ENCODE peak calls at places on chromosomes 4 and X, in eight cellular contexts. U, D, L, Z, Q, P, E and G are unnamed samples.

GRCh38 chr4:176548571-176548970 is 228.8 kb downstream of the SPCS3 start:
- DNase-seq in U (no peak), D (no peak), L (no peak), Z (no peak), Q (no peak), P (peak), E (no peak), G (no peak)

GRCh38 chr4:1008840-1009646 is 2.4 kb upstream of the FGFRL1 start:
- DNase-seq in U (no peak), D (no peak), L (no peak), Z (peak), Q (no peak), P (no peak), E (no peak), G (no peak)

GRCh38 chr4:34953145-34953799 is 1291.0 kb downstream of the ARAP2 start:
- DNase-seq in U (peak), D (no peak), L (no peak), Z (no peak), Q (no peak), P (no peak), E (no peak), G (no peak)

GRCh38 chr4:101597204-101597603 is 193.3 kb upstream of the BANK1 start:
- DNase-seq in U (no peak), D (no peak), L (no peak), Z (no peak), Q (peak), P (no peak), E (no peak), G (peak)

GRCh38 chrX:7965436-7965835 is 38.2 kb upstream of the PNPLA4 start:
- DNase-seq in U (no peak), D (no peak), L (no peak), Z (no peak), Q (no peak), P (no peak), E (no peak), G (no peak)

GRCh38 chr4:48031802-48032525 is 15.4 kb downstream of the NIPAL1 start:
- DNase-seq in U (no peak), D (no peak), L (peak), Z (no peak), Q (no peak), P (peak), E (no peak), G (no peak)

GRCh38 chr4:60396680-60397079 is 803.4 kb upstream of the ADGRL3 start:
- DNase-seq in U (no peak), D (no peak), L (no peak), Z (no peak), Q (no peak), P (no peak), E (no peak), G (no peak)

GRCh38 chr4:175514174-175514573 is 297.9 kb downstream of the GPM6A start:
- DNase-seq in U (no peak), D (no peak), L (no peak), Z (no peak), Q (no peak), P (no peak), E (no peak), G (no peak)

GRCh38 chr4:113057891-113058290 is 8.4 kb downstream of the ANK2 start:
- DNase-seq in U (no peak), D (no peak), L (no peak), Z (no peak), Q (no peak), P (peak), E (no peak), G (no peak)

GRCh38 chr4:2281575-2282343 is 19.9 kb upstream of the MXD4 start:
- DNase-seq in U (no peak), D (no peak), L (no peak), Z (peak), Q (peak), P (no peak), E (no peak), G (peak)
- TF ChIP-seq CTCF in U (no peak), D (no peak), L (peak), Z (no peak), Q (peak), P (no peak), E (no peak), G (no peak)

DNA sequence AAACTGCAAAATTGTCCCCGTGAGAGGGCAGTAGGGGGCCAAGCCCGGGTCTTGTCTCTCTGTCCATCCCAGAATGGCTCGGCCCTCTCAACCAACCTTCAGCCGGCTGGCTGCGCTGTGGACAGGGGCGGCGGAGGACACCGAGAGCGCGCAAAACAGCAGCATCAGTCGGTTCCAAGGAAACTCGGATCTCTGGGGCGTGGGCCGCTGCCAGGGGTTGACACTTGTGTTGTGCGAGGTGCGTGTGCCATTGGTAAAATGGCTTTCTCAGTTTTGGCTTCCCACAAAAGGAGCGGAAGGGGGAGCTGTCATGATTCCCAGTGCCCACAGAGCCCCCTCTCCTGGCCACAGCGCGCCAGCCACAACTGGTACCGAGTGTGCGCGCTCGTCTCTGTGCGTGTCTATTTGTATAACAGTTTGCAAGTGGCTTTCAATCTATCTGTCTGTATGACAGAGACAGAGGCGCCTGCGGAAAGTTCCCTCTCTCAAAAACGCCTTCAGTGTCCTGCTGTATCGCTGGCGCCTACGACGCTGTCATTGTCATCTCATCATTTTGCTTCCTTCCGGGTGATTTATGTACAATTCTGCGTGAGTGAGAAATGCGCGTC is 1.9 kb downstream of the DKK2 start:
- DNase-seq in U (peak), D (peak), L (peak), Z (peak), Q (no peak), P (peak), E (peak), G (no peak)
- TF ChIP-seq CTCF in U (peak), D (peak), L (peak), Z (no peak), Q (no peak), P (peak), E (peak), G (no peak)

GRCh38 chr4:82287720-82288119 is 86.1 kb downstream of the HNRNPD start:
- DNase-seq in U (no peak), D (no peak), L (no peak), Z (no peak), Q (no peak), P (no peak), E (no peak), G (no peak)

GRCh38 chr4:82284858-82285805 is 88.7 kb downstream of the HNRNPD start:
- DNase-seq in U (peak), D (peak), L (peak), Z (peak), Q (peak), P (peak), E (peak), G (peak)

GRCh38 chr4:82282875-82283274 is 90.9 kb downstream of the HNRNPD start:
- DNase-seq in U (no peak), D (no peak), L (no peak), Z (no peak), Q (no peak), P (no peak), E (no peak), G (no peak)

DNA sequence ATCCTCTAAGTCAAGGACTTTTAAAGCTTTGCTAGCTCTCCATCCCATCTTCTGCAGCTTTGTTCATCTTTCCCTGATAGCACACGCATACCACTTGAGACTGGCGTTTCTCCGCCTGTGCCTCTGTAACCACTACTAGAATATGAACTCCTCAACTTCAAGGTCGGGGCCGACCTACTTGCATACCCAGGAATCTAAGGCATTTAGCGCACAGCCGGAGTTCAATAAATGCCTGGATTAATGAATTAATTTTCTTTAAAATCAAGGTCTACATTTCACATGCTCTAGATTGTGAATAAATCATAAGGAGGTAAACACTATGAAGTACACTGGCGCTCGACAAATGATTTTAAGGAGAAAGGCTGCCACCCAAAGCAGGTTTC is 89.3 kb downstream of the HNRNPD start:
- DNase-seq in U (no peak), D (peak), L (peak), Z (no peak), Q (no peak), P (no peak), E (no peak), G (no peak)
- TF ChIP-seq CTCF in U (no peak), D (no peak), L (no peak), Z (no peak), Q (no peak), P (no peak), E (no peak), G (no peak)

DNA sequence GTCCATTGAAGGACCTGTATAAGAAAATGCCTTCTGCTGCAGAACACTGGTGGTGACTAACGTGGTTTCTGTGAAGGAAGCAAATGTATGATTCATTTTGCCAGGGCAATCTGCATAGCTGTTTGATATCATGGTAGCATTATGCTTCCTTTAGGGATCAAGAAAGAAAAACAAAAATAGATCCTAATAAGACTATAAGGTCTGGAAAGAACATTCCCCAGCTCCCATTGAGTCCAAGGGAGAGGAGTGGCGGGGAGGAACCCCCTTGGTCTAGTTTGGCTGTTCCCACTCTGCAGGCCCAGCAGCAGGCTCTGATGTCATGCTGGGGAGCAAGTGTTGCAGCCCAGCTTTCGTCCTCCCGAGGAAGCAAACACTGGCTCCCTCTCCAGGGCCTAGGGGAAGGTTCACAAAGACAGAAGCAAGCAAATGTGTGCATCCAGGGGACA is 154.5 kb upstream of the GALNT7 start:
- DNase-seq in U (peak), D (peak), L (peak), Z (no peak), Q (no peak), P (peak), E (peak), G (no peak)
- TF ChIP-seq CTCF in U (peak), D (peak), L (peak), Z (no peak), Q (no peak), P (peak), E (no peak), G (no peak)

DNA sequence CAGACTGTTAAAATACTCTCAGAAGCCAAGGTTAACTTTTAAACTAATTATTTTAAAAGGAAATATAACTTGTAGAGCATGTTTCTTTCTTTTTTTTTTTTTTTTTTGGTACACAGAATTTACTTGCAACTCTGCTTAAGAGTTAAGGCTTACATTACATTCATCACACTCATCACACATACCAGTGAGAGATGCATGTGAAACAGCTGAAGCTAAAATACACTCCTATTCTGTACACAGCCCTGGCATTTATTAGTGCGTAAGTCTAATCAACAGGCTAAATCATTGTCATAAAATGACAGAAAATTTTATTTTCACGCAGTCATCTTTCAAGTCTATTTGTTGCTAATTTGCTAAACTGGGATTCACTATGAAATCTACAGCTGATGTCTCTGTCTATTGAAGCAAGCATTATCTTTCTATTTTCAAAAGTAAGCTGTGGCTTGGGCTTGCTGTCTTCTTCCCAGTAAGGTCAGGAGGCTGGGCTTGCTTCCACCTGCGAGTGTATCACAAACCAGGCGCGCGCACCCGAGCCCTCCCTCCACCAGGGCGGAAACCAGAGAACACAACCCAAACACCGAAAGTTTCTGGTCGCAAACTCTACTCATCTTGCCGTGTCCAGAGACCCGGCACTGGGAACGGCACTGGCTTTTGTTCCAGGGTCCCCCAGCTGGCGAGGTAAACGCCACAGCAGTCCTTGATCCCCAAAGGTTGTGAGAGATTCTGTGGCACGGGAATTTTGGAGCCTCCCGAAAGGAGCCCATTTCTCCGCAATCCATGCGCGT is 3.9 kb downstream of the MAML3 start:
- DNase-seq in U (peak), D (peak), L (peak), Z (peak), Q (peak), P (peak), E (peak), G (peak)
- TF ChIP-seq CTCF in U (no peak), D (peak), L (no peak), Z (no peak), Q (no peak), P (peak), E (no peak), G (no peak)

DNA sequence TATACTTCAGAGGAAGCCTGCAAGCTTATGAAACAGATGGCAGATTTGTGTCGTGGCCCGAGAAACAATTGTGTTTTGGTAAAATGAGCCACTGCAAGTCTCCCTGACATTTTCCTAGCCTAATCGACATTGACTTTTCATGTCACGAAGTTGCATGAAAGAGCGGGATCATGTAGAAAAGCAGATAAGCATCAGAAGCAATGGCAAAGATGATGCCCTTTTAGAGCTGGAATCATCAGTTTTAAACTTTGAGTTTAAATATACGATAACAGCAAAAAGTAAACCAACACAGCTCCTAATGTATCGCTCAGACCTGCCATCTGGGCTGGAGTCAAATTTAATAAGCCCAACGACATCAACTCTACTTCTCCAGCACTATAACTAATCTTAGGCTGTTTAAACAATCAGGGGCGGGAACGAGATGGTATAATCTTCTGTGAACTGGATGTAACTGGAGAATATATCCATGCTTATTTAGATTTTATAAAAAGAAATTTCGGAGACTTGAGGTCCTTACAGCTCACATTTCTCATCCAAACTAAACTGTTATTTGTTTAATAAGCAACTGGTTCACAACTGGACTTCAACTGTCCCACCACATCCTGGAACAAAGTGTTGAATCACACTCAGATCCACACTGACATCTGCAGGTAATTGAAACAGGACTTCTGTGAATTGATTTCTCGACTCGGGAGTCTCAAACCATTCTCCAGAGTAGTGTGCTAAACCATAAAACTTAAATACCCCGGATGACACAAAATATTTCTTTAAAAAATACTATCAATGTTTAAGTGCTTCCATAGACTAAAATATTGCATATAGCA is 95.1 kb upstream of the PLAC1 start:
- DNase-seq in U (no peak), D (no peak), L (no peak), Z (no peak), Q (no peak), P (peak), E (no peak), G (no peak)
- TF ChIP-seq CTCF in U (no peak), D (no peak), L (peak), Z (no peak), Q (no peak), P (peak), E (no peak), G (no peak)

GRCh38 chr4:41819621-41820020 is 71.1 kb upstream of the PHOX2B start:
- DNase-seq in U (no peak), D (no peak), L (no peak), Z (no peak), Q (no peak), P (no peak), E (no peak), G (no peak)

GRCh38 chr4:41815478-41815877 is 67.0 kb upstream of the PHOX2B start:
- DNase-seq in U (no peak), D (no peak), L (no peak), Z (no peak), Q (no peak), P (no peak), E (no peak), G (no peak)

GRCh38 chr4:41820473-41820872 is 71.9 kb upstream of the PHOX2B start:
- DNase-seq in U (no peak), D (no peak), L (no peak), Z (no peak), Q (peak), P (no peak), E (no peak), G (no peak)

DNA sequence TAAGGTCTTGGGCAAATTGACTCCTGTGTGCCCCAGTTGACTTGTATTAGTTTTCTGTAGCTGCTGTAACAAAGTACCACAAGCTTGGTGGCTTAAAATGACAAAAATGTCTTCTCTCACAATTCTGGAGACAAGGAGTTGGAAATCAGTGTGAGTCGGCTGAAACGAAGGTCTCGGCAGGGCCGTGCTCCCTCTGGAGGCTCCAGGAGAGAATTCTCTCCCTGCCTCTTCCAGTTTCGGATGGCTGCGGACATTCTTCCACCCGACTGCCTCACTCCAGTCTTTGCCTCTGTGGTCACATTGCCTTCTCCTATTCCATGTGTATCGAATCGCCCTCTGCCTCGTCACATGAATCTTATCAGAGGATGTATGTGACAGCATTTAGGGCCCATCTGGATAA is 66.0 kb upstream of the PHOX2B start:
- DNase-seq in U (peak), D (peak), L (peak), Z (no peak), Q (no peak), P (peak), E (no peak), G (no peak)
- TF ChIP-seq CTCF in U (peak), D (peak), L (peak), Z (no peak), Q (no peak), P (peak), E (no peak), G (no peak)

GRCh38 chrX:128992107-128992971 is 531.0 kb downstream of the SMARCA1 start:
- DNase-seq in U (no peak), D (no peak), L (no peak), Z (no peak), Q (peak), P (no peak), E (no peak), G (no peak)
- TF ChIP-seq CTCF in U (peak), D (no peak), L (no peak), Z (no peak), Q (no peak), P (no peak), E (no peak), G (no peak)

GRCh38 chr4:56112377-56112776 is 163.6 kb downstream of the CEP135 start:
- DNase-seq in U (peak), D (no peak), L (no peak), Z (no peak), Q (no peak), P (no peak), E (no peak), G (no peak)
- TF ChIP-seq CTCF in U (peak), D (no peak), L (no peak), Z (no peak), Q (no peak), P (peak), E (no peak), G (no peak)

GRCh38 chrX:9315086-9315485 is 149.8 kb upstream of the TBL1X start:
- DNase-seq in U (no peak), D (no peak), L (no peak), Z (no peak), Q (no peak), P (no peak), E (no peak), G (no peak)

GRCh38 chrX:9311411-9312160 is 153.3 kb upstream of the TBL1X start:
- DNase-seq in U (no peak), D (no peak), L (no peak), Z (no peak), Q (no peak), P (no peak), E (no peak), G (no peak)

GRCh38 chrX:9310596-9310995 is 154.3 kb upstream of the TBL1X start:
- DNase-seq in U (no peak), D (no peak), L (no peak), Z (no peak), Q (no peak), P (no peak), E (no peak), G (no peak)

GRCh38 chrX:9316096-9316495 is 148.8 kb upstream of the TBL1X start:
- DNase-seq in U (no peak), D (no peak), L (no peak), Z (no peak), Q (no peak), P (no peak), E (no peak), G (no peak)

GRCh38 chrX:9312922-9313867 is 151.7 kb upstream of the TBL1X start:
- DNase-seq in U (no peak), D (peak), L (peak), Z (peak), Q (peak), P (no peak), E (no peak), G (peak)
- TF ChIP-seq CTCF in U (peak), D (peak), L (peak), Z (peak), Q (peak), P (peak), E (peak), G (peak)